ENCODE peak calls at places on chromosome 10, in seven cellular contexts. E, H, R, B, Y, C and S are unnamed samples.
A peak's percentile ranks its signal among the peaks of the same experiment; 100 is the strongest.

GRCh38 chr10:118102116-118102515 is 55.4 kb upstream of the RAB11FIP2 start:
- DNase-seq in E (no peak), H (no peak), R (no peak), B (no peak), Y (no peak), C (no peak), S (no peak)

GRCh38 chr10:7410306-7410799 is 481 bp downstream of the SFMBT2 start:
- DNase-seq in E (peak; percentile 10), H (peak; percentile 20), R (peak; percentile 16), B (no peak), Y (no peak), C (peak; percentile 24), S (no peak)

GRCh38 chr10:68332259-68333057 is at the start of gene PBLD:
- DNase-seq in E (peak; percentile 74), H (peak; percentile 83), R (peak; percentile 77), B (no peak), Y (peak; percentile 48), C (peak; percentile 78), S (peak; percentile 80)

GRCh38 chr10:96627292-96627691 is 40.5 kb upstream of the TM9SF3 start:
- DNase-seq in E (no peak), H (no peak), R (no peak), B (no peak), Y (no peak), C (no peak), S (no peak)

GRCh38 chr10:14758451-14758850 is 16.2 kb downstream of the FAM107B start:
- DNase-seq in E (no peak), H (no peak), R (no peak), B (no peak), Y (no peak), C (no peak), S (no peak)

GRCh38 chr10:114265392-114266053 is 26.5 kb downstream of the VWA2 start:
- DNase-seq in E (no peak), H (no peak), R (no peak), B (no peak), Y (no peak), C (peak; percentile 63), S (no peak)

GRCh38 chr10:74589226-74589673 is 237.2 kb upstream of the KAT6B start:
- DNase-seq in E (peak; percentile 99), H (peak; percentile 71), R (peak; percentile 77), B (peak; percentile 82), Y (peak; percentile 41), C (peak; percentile 95), S (peak; percentile 56)

GRCh38 chr10:29805134-29805691 is 170.4 kb upstream of the SVIL start:
- DNase-seq in E (no peak), H (no peak), R (no peak), B (no peak), Y (no peak), C (peak; percentile 66), S (no peak)

GRCh38 chr10:17257466-17258321 is 29.7 kb downstream of the VIM start:
- DNase-seq in E (peak; percentile 78), H (peak; percentile 74), R (peak; percentile 50), B (peak; percentile 16), Y (peak; percentile 52), C (peak; percentile 47), S (no peak)

GRCh38 chr10:92760609-92761008 is 70.9 kb downstream of the HHEX start:
- DNase-seq in E (peak; percentile 82), H (no peak), R (no peak), B (no peak), Y (no peak), C (no peak), S (no peak)
- H3K4me1 ChIP-seq in E (peaks cover 18% of the 10 kb centered on the region), H (peaks cover 7% of the 10 kb centered on the region), R (peaks cover 15% of the 10 kb centered on the region), B (peaks cover 27% of the 10 kb centered on the region), Y (peaks cover 52% of the 10 kb centered on the region), C (peaks cover 15% of the 10 kb centered on the region), S (no peaks in the 10 kb centered on the region)

DNA sequence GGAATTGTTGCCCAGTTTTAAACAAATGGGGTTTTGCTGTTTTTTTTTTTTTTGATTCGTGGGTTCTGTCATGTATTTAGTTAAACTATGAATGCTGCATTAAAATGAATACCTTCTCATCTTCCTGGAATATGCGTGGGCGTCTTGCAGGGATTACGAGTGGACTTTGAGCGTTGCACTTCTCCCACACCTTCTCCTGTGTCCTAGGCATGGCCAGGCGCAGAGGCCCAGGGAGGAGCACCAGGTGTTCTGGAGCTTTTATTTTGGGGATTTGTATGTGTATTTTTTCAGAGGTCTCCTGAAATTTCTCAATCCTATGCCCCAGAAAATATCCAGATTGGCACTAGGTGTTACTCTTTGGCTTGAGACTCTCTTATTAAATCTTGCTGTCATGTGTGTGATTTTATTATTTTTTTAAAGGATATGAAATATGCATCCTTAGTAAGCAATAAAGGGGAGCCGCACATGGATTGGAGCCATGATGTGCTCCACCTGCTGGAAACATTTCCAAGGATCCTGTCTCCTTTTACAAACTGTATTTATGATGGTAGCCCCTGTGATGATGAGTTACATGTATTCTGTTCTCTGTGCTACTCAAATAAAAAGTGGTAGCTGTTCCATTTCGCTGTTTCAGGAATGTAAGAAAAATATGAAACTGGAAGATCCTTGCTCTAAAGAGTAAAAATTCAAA is 482.2 kb upstream of the KLF6 start:
- DNase-seq in E (peak; percentile 32), H (no peak), R (peak; percentile 34), B (no peak), Y (no peak), C (no peak), S (no peak)
- H3K4me1 ChIP-seq in E (peaks cover 11% of the 10 kb centered on the region), H (peaks cover 3% of the 10 kb centered on the region), R (peaks cover 22% of the 10 kb centered on the region), B (no peaks in the 10 kb centered on the region), Y (peaks cover 18% of the 10 kb centered on the region), C (peaks cover 7% of the 10 kb centered on the region), S (peaks cover 11% of the 10 kb centered on the region)

GRCh38 chr10:124428207-124428777 is 9.6 kb upstream of the OAT start:
- DNase-seq in E (no peak), H (no peak), R (no peak), B (no peak), Y (no peak), C (no peak), S (no peak)
- H3K4me1 ChIP-seq in E (no peaks in the 10 kb centered on the region), H (no peaks in the 10 kb centered on the region), R (no peaks in the 10 kb centered on the region), B (no peaks in the 10 kb centered on the region), Y (no peaks in the 10 kb centered on the region), C (no peaks in the 10 kb centered on the region), S (no peaks in the 10 kb centered on the region)

DNA sequence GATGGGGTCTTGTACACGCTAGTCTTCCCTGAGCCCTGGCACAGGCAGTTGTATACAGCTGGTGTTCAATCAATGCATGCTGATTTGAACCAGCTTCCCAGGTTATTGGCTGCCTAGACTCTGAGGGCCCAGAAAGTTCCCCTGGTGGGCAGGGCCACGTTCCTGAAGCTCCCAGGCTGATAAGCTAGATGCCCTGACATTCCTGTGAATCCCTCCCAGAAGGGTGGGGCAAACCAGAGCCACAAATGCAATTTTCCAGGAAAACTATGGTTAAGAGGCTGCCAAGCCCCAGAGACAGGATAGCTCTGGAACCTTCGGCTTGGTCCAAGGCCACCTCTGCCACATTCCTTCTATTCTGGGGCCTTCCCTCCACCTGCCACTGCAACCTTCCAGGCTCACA is 78.2 kb downstream of the FAM53B start:
- DNase-seq in E (no peak), H (peak; percentile 49), R (no peak), B (no peak), Y (no peak), C (peak; percentile 63), S (no peak)
- H3K4me1 ChIP-seq in E (peaks cover 7% of the 10 kb centered on the region), H (peaks cover 10% of the 10 kb centered on the region), R (peaks cover 13% of the 10 kb centered on the region), B (no peaks in the 10 kb centered on the region), Y (peaks cover 11% of the 10 kb centered on the region), C (peaks cover 56% of the 10 kb centered on the region), S (no peaks in the 10 kb centered on the region)

DNA sequence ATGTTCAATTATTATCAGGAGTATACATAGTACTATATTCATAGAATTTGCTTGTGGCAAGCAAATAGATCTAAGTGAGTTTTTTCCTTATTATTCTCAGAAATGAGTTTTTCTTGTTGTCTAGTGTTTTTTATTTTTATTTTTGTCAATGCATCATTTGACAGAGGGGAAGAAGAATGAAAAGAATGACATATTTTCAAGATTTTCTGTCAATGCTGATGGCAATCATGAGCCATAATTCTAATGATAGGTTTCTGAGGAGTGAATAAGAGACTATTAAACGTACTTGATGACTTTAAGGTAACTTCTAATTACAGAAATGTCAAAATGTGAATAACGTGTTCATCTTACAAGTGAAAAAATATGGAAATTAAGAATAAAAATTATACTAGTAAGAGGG is 144.6 kb upstream of the CSTF2T start:
- DNase-seq in E (no peak), H (no peak), R (no peak), B (no peak), Y (no peak), C (no peak), S (no peak)
- H3K4me1 ChIP-seq in E (no peaks in the 10 kb centered on the region), H (no peaks in the 10 kb centered on the region), R (no peaks in the 10 kb centered on the region), B (no peaks in the 10 kb centered on the region), Y (no peaks in the 10 kb centered on the region), C (no peaks in the 10 kb centered on the region), S (no peaks in the 10 kb centered on the region)

GRCh38 chr10:102629661-102630614 is 14.3 kb upstream of the TRIM8 start:
- DNase-seq in E (peak; percentile 91), H (no peak), R (no peak), B (no peak), Y (no peak), C (no peak), S (peak; percentile 75)

GRCh38 chr10:102633282-102633681 is 11.0 kb upstream of the TRIM8 start:
- DNase-seq in E (peak; percentile 81), H (no peak), R (no peak), B (no peak), Y (no peak), C (peak; percentile 67), S (no peak)

GRCh38 chr10:102630663-102631062 is 13.6 kb upstream of the TRIM8 start:
- DNase-seq in E (no peak), H (no peak), R (no peak), B (no peak), Y (no peak), C (no peak), S (no peak)

GRCh38 chr10:102632394-102633062 is 11.8 kb upstream of the TRIM8 start:
- DNase-seq in E (peak; percentile 52), H (no peak), R (no peak), B (no peak), Y (no peak), C (peak; percentile 57), S (no peak)

GRCh38 chr10:102631525-102632393 is 12.5 kb upstream of the TRIM8 start:
- DNase-seq in E (no peak), H (no peak), R (no peak), B (no peak), Y (no peak), C (no peak), S (no peak)
- H3K4me1 ChIP-seq in E (peaks cover 77% of the 10 kb centered on the region), H (peaks cover 4% of the 10 kb centered on the region), R (peaks cover 60% of the 10 kb centered on the region), B (no peaks in the 10 kb centered on the region), Y (peaks cover 36% of the 10 kb centered on the region), C (peaks cover 63% of the 10 kb centered on the region), S (peaks cover 57% of the 10 kb centered on the region)

DNA sequence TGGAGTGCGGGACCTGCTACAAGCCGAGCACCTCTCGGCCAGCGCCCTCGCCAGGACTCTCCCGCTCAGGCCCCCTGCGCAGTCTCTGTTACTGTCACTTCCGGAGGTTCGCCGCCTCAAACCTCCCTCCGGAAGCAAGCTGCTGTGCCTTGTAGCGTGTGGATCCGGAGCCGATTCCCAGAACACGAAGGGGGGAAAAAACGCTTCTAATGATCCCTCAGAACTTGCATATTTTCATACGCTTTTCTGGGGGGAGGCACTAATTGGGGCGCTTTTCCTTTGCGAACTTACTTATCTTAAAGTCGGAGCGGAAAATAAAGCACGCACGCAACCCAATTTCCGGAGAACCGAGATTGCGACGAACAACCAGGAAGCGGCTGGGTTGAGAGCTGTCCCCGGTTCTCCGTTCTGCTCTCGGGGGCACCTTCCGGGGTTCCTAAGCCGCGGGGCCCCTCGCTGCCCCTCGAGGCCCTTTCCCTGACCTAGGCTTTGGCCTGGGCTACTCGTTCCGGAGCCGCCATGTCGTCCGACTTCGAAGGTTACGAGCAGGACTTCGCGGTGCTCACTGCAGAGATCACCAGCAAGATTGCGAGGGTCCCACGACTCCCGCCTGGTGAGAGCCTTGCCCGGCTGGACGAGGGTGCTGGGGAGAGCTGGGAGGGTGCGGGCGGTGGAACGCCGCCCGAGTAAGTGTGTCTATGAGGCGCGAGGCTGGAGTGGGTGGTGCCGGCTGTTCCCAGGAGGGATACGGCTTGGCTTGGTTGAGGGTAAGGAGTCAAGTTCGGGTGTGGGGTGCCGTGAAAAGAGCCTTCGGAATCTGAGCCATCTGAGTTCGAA is at the start of the genes VTI1A and ZDHHC6:
- DNase-seq in E (peak; percentile 84), H (peak; percentile 90), R (peak; percentile 88), B (peak; percentile 37), Y (peak; percentile 68), C (peak; percentile 86), S (peak; percentile 66)
- H3K4me1 ChIP-seq in E (no peaks in the 10 kb centered on the region), H (peaks cover 6% of the 10 kb centered on the region), R (peaks cover 21% of the 10 kb centered on the region), B (peaks cover 8% of the 10 kb centered on the region), Y (peaks cover 17% of the 10 kb centered on the region), C (peaks cover 30% of the 10 kb centered on the region), S (peaks cover 15% of the 10 kb centered on the region)